ENCODE peak calls at places on chromosomes 7 and 10, in eight cellular contexts. One of them, this sample, is unnamed.

GRCh38 chr10:110698782-110699201 is 54.7 kb downstream of the RBM20 start:
- DNase-seq in GM23338: no peak
- DNase-seq in uterus: no peak
- DNase-seq in heart right ventricle: peak; percentile 37
- DNase-seq in astrocyte: no peak
- DNase-seq in thyroid gland: no peak
- DNase-seq in right lobe of liver: no peak
- DNase-seq in Peyer's patch: no peak
- DNase-seq in this sample: no peak

GRCh38 chr10:122163182-122164027 is 107.7 kb upstream of the BTBD16 start:
- DNase-seq in heart right ventricle: peak; percentile 25
- DNase-seq in right lobe of liver: no peak
- DNase-seq in Peyer's patch: no peak
- DNase-seq in astrocyte: no peak
- DNase-seq in GM23338: peak; percentile 96
- DNase-seq in uterus: no peak
- DNase-seq in thyroid gland: peak; percentile 41
- DNase-seq in this sample: no peak

GRCh38 chr7:99036531-99037175 is 107.3 kb downstream of the SMURF1 start:
- DNase-seq in astrocyte: peak; percentile 89
- DNase-seq in uterus: peak; percentile 33
- DNase-seq in heart right ventricle: no peak
- DNase-seq in right lobe of liver: no peak
- DNase-seq in GM23338: peak; percentile 86
- DNase-seq in thyroid gland: no peak
- DNase-seq in Peyer's patch: no peak
- DNase-seq in this sample: no peak

GRCh38 chr7:30804078-30804661 is 33.0 kb downstream of the MINDY4 start:
- DNase-seq in GM23338: no peak
- DNase-seq in right lobe of liver: no peak
- DNase-seq in heart right ventricle: no peak
- DNase-seq in uterus: no peak
- DNase-seq in Peyer's patch: no peak
- DNase-seq in thyroid gland: no peak
- DNase-seq in astrocyte: peak; percentile 95
- DNase-seq in this sample: no peak

GRCh38 chr10:6473901-6474370 is 106.1 kb downstream of the PRKCQ start:
- DNase-seq in Peyer's patch: no peak
- DNase-seq in GM23338: no peak
- DNase-seq in heart right ventricle: no peak
- DNase-seq in uterus: no peak
- DNase-seq in thyroid gland: peak; percentile 71
- DNase-seq in astrocyte: no peak
- DNase-seq in right lobe of liver: no peak
- DNase-seq in this sample: no peak

GRCh38 chr10:67815571-67816059 is 22.4 kb downstream of the DNAJC12 start:
- DNase-seq in thyroid gland: no peak
- DNase-seq in Peyer's patch: no peak
- DNase-seq in right lobe of liver: no peak
- DNase-seq in GM23338: no peak
- DNase-seq in heart right ventricle: no peak
- DNase-seq in uterus: no peak
- DNase-seq in astrocyte: peak; percentile 70
- DNase-seq in this sample: no peak

GRCh38 chr10:43913676-43914235 is 265.1 kb upstream of the ZNF32 start:
- DNase-seq in astrocyte: no peak
- DNase-seq in right lobe of liver: no peak
- DNase-seq in Peyer's patch: no peak
- DNase-seq in uterus: no peak
- DNase-seq in heart right ventricle: no peak
- DNase-seq in GM23338: no peak
- DNase-seq in thyroid gland: no peak
- DNase-seq in this sample: no peak

GRCh38 chr7:158358926-158359645 is 228.5 kb downstream of the PTPRN2 start:
- DNase-seq in thyroid gland: no peak
- DNase-seq in GM23338: no peak
- DNase-seq in right lobe of liver: no peak
- DNase-seq in Peyer's patch: no peak
- DNase-seq in astrocyte: no peak
- DNase-seq in uterus: no peak
- DNase-seq in heart right ventricle: no peak
- DNase-seq in this sample: no peak

GRCh38 chr10:34434119-34434594 is 380.9 kb downstream of the PARD3 start:
- DNase-seq in heart right ventricle: no peak
- DNase-seq in astrocyte: peak; percentile 69
- DNase-seq in thyroid gland: no peak
- DNase-seq in uterus: no peak
- DNase-seq in right lobe of liver: no peak
- DNase-seq in GM23338: no peak
- DNase-seq in Peyer's patch: no peak
- DNase-seq in this sample: no peak

GRCh38 chr7:29806793-29807178 is 478 bp downstream of the WIPF3 start:
- DNase-seq in Peyer's patch: no peak
- DNase-seq in GM23338: peak; percentile 51
- DNase-seq in heart right ventricle: peak; percentile 27
- DNase-seq in thyroid gland: no peak
- DNase-seq in right lobe of liver: no peak
- DNase-seq in uterus: no peak
- DNase-seq in astrocyte: no peak
- DNase-seq in this sample: no peak

GRCh38 chr7:66047426-66047825 is 28.2 kb upstream of the ASL start:
- DNase-seq in uterus: no peak
- DNase-seq in Peyer's patch: no peak
- DNase-seq in thyroid gland: no peak
- DNase-seq in astrocyte: peak; percentile 96
- DNase-seq in GM23338: no peak
- DNase-seq in heart right ventricle: no peak
- DNase-seq in right lobe of liver: no peak
- DNase-seq in this sample: no peak

GRCh38 chr7:150716368-150716767 is at the start of gene GIMAP1:
- DNase-seq in heart right ventricle: peak; percentile 36
- DNase-seq in GM23338: no peak
- DNase-seq in uterus: no peak
- DNase-seq in astrocyte: no peak
- DNase-seq in right lobe of liver: no peak
- DNase-seq in thyroid gland: peak; percentile 23
- DNase-seq in Peyer's patch: no peak
- DNase-seq in this sample: peak; percentile 58

GRCh38 chr7:82805527-82805960 is 357.1 kb downstream of the PCLO start:
- DNase-seq in heart right ventricle: no peak
- DNase-seq in right lobe of liver: no peak
- DNase-seq in thyroid gland: no peak
- DNase-seq in astrocyte: peak; percentile 94
- DNase-seq in uterus: no peak
- DNase-seq in Peyer's patch: no peak
- DNase-seq in GM23338: peak; percentile 38
- DNase-seq in this sample: no peak

GRCh38 chr7:91243591-91244368 is 20.5 kb upstream of the FZD1 start:
- DNase-seq in Peyer's patch: no peak
- DNase-seq in uterus: no peak
- DNase-seq in GM23338: no peak
- DNase-seq in right lobe of liver: no peak
- DNase-seq in heart right ventricle: no peak
- DNase-seq in thyroid gland: no peak
- DNase-seq in astrocyte: peak; percentile 29
- DNase-seq in this sample: no peak

GRCh38 chr7:137074386-137075030 is 206.1 kb downstream of the CHRM2 start:
- DNase-seq in heart right ventricle: no peak
- DNase-seq in thyroid gland: no peak
- DNase-seq in Peyer's patch: no peak
- DNase-seq in uterus: no peak
- DNase-seq in astrocyte: peak; percentile 78
- DNase-seq in right lobe of liver: no peak
- DNase-seq in GM23338: no peak
- DNase-seq in this sample: no peak

GRCh38 chr7:103964269-103964668 is 25.2 kb downstream of the RELN start:
- DNase-seq in heart right ventricle: no peak
- DNase-seq in right lobe of liver: no peak
- DNase-seq in Peyer's patch: no peak
- DNase-seq in GM23338: no peak
- DNase-seq in thyroid gland: no peak
- DNase-seq in uterus: no peak
- DNase-seq in astrocyte: no peak
- DNase-seq in this sample: no peak

GRCh38 chr7:21107101-21107500 is 320.4 kb upstream of the SP8 start:
- DNase-seq in GM23338: no peak
- DNase-seq in uterus: no peak
- DNase-seq in thyroid gland: no peak
- DNase-seq in right lobe of liver: no peak
- DNase-seq in astrocyte: no peak
- DNase-seq in Peyer's patch: no peak
- DNase-seq in heart right ventricle: no peak
- DNase-seq in this sample: no peak

GRCh38 chr10:130020651-130021372 is 56.7 kb upstream of the EBF3 start:
- DNase-seq in GM23338: no peak
- DNase-seq in astrocyte: no peak
- DNase-seq in thyroid gland: no peak
- DNase-seq in Peyer's patch: no peak
- DNase-seq in right lobe of liver: no peak
- DNase-seq in uterus: no peak
- DNase-seq in heart right ventricle: no peak
- DNase-seq in this sample: no peak

GRCh38 chr10:21626457-21627161 is 92.6 kb downstream of the MLLT10 start:
- DNase-seq in GM23338: no peak
- DNase-seq in uterus: no peak
- DNase-seq in right lobe of liver: no peak
- DNase-seq in astrocyte: peak; percentile 62
- DNase-seq in Peyer's patch: no peak
- DNase-seq in heart right ventricle: no peak
- DNase-seq in thyroid gland: no peak
- DNase-seq in this sample: no peak

GRCh38 chr10:105502076-105502475 is 861.0 kb downstream of the SORCS3 start:
- DNase-seq in right lobe of liver: no peak
- DNase-seq in Peyer's patch: no peak
- DNase-seq in heart right ventricle: no peak
- DNase-seq in thyroid gland: no peak
- DNase-seq in astrocyte: no peak
- DNase-seq in GM23338: no peak
- DNase-seq in uterus: no peak
- DNase-seq in this sample: no peak

GRCh38 chr7:44541-44896 is 147.9 kb upstream of the FAM20C start:
- DNase-seq in right lobe of liver: peak; percentile 41
- DNase-seq in astrocyte: no peak
- DNase-seq in thyroid gland: no peak
- DNase-seq in uterus: peak; percentile 3
- DNase-seq in GM23338: no peak
- DNase-seq in heart right ventricle: no peak
- DNase-seq in Peyer's patch: peak; percentile 15
- DNase-seq in this sample: peak; percentile 7

GRCh38 chr10:110203500-110204455 is 3.6 kb upstream of the MXI1 start:
- DNase-seq in thyroid gland: no peak
- DNase-seq in heart right ventricle: no peak
- DNase-seq in astrocyte: no peak
- DNase-seq in Peyer's patch: peak; percentile 78
- DNase-seq in right lobe of liver: no peak
- DNase-seq in uterus: no peak
- DNase-seq in GM23338: no peak
- DNase-seq in this sample: peak; percentile 73

GRCh38 chr7:17822557-17823173 is 117.6 kb downstream of the SNX13 start:
- DNase-seq in thyroid gland: no peak
- DNase-seq in uterus: no peak
- DNase-seq in GM23338: no peak
- DNase-seq in heart right ventricle: no peak
- DNase-seq in astrocyte: no peak
- DNase-seq in right lobe of liver: no peak
- DNase-seq in Peyer's patch: no peak
- DNase-seq in this sample: no peak

DNA sequence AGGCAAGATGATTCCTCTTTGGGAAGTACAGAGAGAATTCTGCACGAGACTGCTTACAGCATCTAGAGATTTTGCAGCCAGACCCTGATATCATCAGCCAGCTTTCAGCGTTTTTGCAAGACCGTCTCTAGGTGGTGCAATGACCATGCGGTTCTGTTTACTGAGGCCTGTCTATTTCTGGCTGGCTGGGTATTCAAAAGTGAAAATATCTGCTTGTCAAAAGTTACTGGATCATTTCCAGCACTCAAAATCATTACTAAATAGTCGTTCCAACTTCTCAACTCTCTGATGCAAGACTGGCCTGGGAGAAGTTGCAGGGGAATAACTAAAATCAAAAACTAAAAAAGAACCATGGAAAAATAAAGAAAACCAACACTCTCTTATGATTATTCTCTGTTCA is 240.1 kb downstream of the ELMO1 start:
- DNase-seq in GM23338: peak; percentile 41
- DNase-seq in Peyer's patch: no peak
- DNase-seq in heart right ventricle: no peak
- DNase-seq in astrocyte: peak; percentile 38
- DNase-seq in thyroid gland: peak; percentile 74
- DNase-seq in right lobe of liver: no peak
- DNase-seq in uterus: peak; percentile 77
- DNase-seq in this sample: no peak
- TF ChIP-seq CTCF in GM23338: peak; percentile 63
- TF ChIP-seq CTCF in Peyer's patch: no peak
- TF ChIP-seq CTCF in heart right ventricle: peak; percentile 61
- TF ChIP-seq CTCF in astrocyte: peak; percentile 45
- TF ChIP-seq CTCF in thyroid gland: peak; percentile 37
- TF ChIP-seq CTCF in right lobe of liver: peak; percentile 12
- TF ChIP-seq CTCF in uterus: peak; percentile 40
- TF ChIP-seq CTCF in this sample: no peak

DNA sequence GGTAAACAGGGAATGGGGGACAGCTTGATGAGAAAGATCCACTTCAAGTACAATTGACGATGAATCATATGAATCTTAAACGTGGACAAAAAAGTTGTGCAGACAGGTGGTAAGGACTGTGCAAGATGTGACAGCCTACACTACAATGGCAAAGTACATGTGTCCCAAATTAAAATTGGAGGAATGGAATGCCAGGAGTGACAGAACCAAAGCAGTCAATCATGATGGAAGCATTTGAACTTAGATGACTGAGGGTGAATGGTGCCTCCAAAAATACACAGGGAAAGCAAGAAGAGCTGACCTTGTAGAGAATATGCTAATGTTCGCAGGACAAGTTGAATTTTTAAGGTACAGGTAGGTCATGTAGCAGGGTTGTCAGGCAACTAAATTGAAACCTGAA is 150.3 kb upstream of the WNT16 start:
- DNase-seq in Peyer's patch: no peak
- DNase-seq in uterus: no peak
- DNase-seq in astrocyte: no peak
- DNase-seq in GM23338: no peak
- DNase-seq in thyroid gland: no peak
- DNase-seq in heart right ventricle: no peak
- DNase-seq in right lobe of liver: no peak
- DNase-seq in this sample: no peak
- H3K4me1 ChIP-seq in Peyer's patch: no peaks in the 10 kb centered on the region
- H3K4me1 ChIP-seq in uterus: no peaks in the 10 kb centered on the region
- H3K4me1 ChIP-seq in astrocyte: no peaks in the 10 kb centered on the region
- H3K4me1 ChIP-seq in GM23338: no peaks in the 10 kb centered on the region
- H3K4me1 ChIP-seq in thyroid gland: no peaks in the 10 kb centered on the region
- H3K4me1 ChIP-seq in heart right ventricle: no peaks in the 10 kb centered on the region
- H3K4me1 ChIP-seq in right lobe of liver: no peaks in the 10 kb centered on the region
- H3K4me1 ChIP-seq in this sample: no peaks in the 10 kb centered on the region

GRCh38 chr7:152025937-152026890 is 740 bp downstream of the GALNT11 start:
- DNase-seq in astrocyte: no peak
- DNase-seq in right lobe of liver: no peak
- DNase-seq in GM23338: no peak
- DNase-seq in heart right ventricle: no peak
- DNase-seq in Peyer's patch: no peak
- DNase-seq in uterus: no peak
- DNase-seq in thyroid gland: no peak
- DNase-seq in this sample: no peak
- TF ChIP-seq CTCF in astrocyte: no peak
- TF ChIP-seq CTCF in right lobe of liver: no peak
- TF ChIP-seq CTCF in GM23338: no peak
- TF ChIP-seq CTCF in heart right ventricle: no peak
- TF ChIP-seq CTCF in Peyer's patch: no peak
- TF ChIP-seq CTCF in uterus: no peak
- TF ChIP-seq CTCF in thyroid gland: peak; percentile 6
- TF ChIP-seq CTCF in this sample: no peak

GRCh38 chr10:125130886-125131285 is 29.5 kb downstream of the CTBP2 start:
- DNase-seq in Peyer's patch: peak; percentile 25
- DNase-seq in thyroid gland: no peak
- DNase-seq in GM23338: no peak
- DNase-seq in uterus: no peak
- DNase-seq in heart right ventricle: no peak
- DNase-seq in astrocyte: no peak
- DNase-seq in right lobe of liver: no peak
- DNase-seq in this sample: no peak
- H3K4me1 ChIP-seq in Peyer's patch: peaks cover 33% of the 10 kb centered on the region
- H3K4me1 ChIP-seq in thyroid gland: peaks cover 47% of the 10 kb centered on the region
- H3K4me1 ChIP-seq in GM23338: peaks cover 86% of the 10 kb centered on the region
- H3K4me1 ChIP-seq in uterus: no peaks in the 10 kb centered on the region
- H3K4me1 ChIP-seq in heart right ventricle: peaks cover 7% of the 10 kb centered on the region
- H3K4me1 ChIP-seq in astrocyte: no peaks in the 10 kb centered on the region
- H3K4me1 ChIP-seq in right lobe of liver: no peaks in the 10 kb centered on the region
- H3K4me1 ChIP-seq in this sample: peaks cover 4% of the 10 kb centered on the region

This sample was measured in mucosa of descending colon.